ENCODE peak calls at places on chromosomes 4 and X, in four cellular contexts. Z is SK-N-SH, I is right lobe of liver, B is HCT116. S is an unnamed sample.

GRCh38 chrX:13398073-13398823 is 78.4 kb upstream of the ATXN3L start:
- DNase-seq in B (peak; percentile 89), I (peak; percentile 38), Z (no peak), S (peak; percentile 97)

GRCh38 chr4:13920901-13921300 is 293.4 kb upstream of the BOD1L1 start:
- DNase-seq in B (no peak), Z (no peak), I (no peak), S (peak; percentile 100)

GRCh38 chr4:22997358-22998224 is 304.9 kb downstream of the GBA3 start:
- DNase-seq in I (no peak), B (no peak), Z (no peak), S (no peak)

GRCh38 chrX:155251391-155251790 is 12.9 kb downstream of the RAB39B start:
- DNase-seq in B (no peak), Z (no peak), I (no peak), S (no peak)

GRCh38 chr4:40327340-40327739 is 7.8 kb upstream of the CHRNA9 start:
- DNase-seq in I (no peak), Z (no peak), B (no peak), S (no peak)

GRCh38 chrX:3550160-3550765 is 163.2 kb downstream of the PRKX start:
- DNase-seq in Z (no peak), I (no peak), B (no peak), S (no peak)

GRCh38 chr4:176277162-176277904 is 8.3 kb upstream of the ASB5 start:
- DNase-seq in Z (peak; percentile 51), B (peak; percentile 39), I (peak; percentile 55), S (peak; percentile 43)

GRCh38 chr4:112111306-112111705 is 33.9 kb upstream of the FAM241A start:
- DNase-seq in I (no peak), B (no peak), Z (no peak), S (no peak)

GRCh38 chr4:89298160-89298559 is 9.4 kb downstream of the GPRIN3 start:
- DNase-seq in Z (no peak), B (no peak), I (no peak), S (no peak)

GRCh38 chr4:10089346-10089745 is 27.3 kb downstream of the WDR1 start:
- DNase-seq in B (no peak), I (peak; percentile 35), Z (no peak), S (no peak)

GRCh38 chr4:87032884-87033533 is 98.2 kb downstream of the AFF1 start:
- DNase-seq in B (no peak), I (no peak), Z (no peak), S (peak; percentile 42)

GRCh38 chr4:165204462-165204830 is 2.9 kb upstream of the KLHL2 start:
- DNase-seq in I (no peak), Z (no peak), B (no peak), S (peak; percentile 11)

GRCh38 chrX:4710618-4711433 is 997.4 kb upstream of the PRKX start:
- DNase-seq in Z (no peak), I (no peak), B (no peak), S (no peak)

GRCh38 chr4:57501715-57502114 is 391.5 kb upstream of the IGFBP7 start:
- DNase-seq in B (no peak), I (no peak), Z (no peak), S (no peak)

GRCh38 chr4:5969777-5970176 is 48.5 kb downstream of the C4orf50 start:
- DNase-seq in I (no peak), Z (no peak), B (no peak), S (no peak)

GRCh38 chr4:125353131-125353530 is 38.4 kb downstream of the FAT4 start:
- DNase-seq in B (no peak), I (no peak), Z (no peak), S (no peak)

GRCh38 chr4:101000496-101000895 is 346.8 kb downstream of the PPP3CA start:
- DNase-seq in I (no peak), Z (no peak), B (no peak), S (no peak)

GRCh38 chrX:56969559-56969958 is 25.8 kb downstream of the SPIN3 start:
- DNase-seq in I (no peak), B (no peak), Z (no peak), S (no peak)

GRCh38 chr4:113979157-113979972 is at the start of gene ARSJ:
- DNase-seq in I (peak; percentile 70), Z (peak; percentile 76), B (peak; percentile 32), S (peak; percentile 65)

GRCh38 chr4:142480244-142480643 is 365.9 kb downstream of the INPP4B start:
- DNase-seq in I (no peak), Z (no peak), B (no peak), S (no peak)

GRCh38 chr4:80215449-80216052 is 18.2 kb downstream of the PRDM8 start:
- DNase-seq in Z (no peak), I (no peak), B (no peak), S (no peak)

GRCh38 chr4:77473509-77473908 is 132.1 kb upstream of the CXCL13 start:
- DNase-seq in Z (peak; percentile 15), I (no peak), B (peak; percentile 39), S (no peak)

GRCh38 chr4:81796790-81797528 is 325.3 kb upstream of the RASGEF1B start:
- DNase-seq in B (no peak), I (no peak), Z (no peak), S (no peak)

GRCh38 chrX:154044045-154044444 is 24.3 kb upstream of the IRAK1 start:
- DNase-seq in Z (no peak), B (no peak), I (no peak), S (no peak)

GRCh38 chrX:270848-271367 is 10.3 kb upstream of the PLCXD1 start:
- DNase-seq in I (no peak), B (no peak), Z (no peak), S (no peak)

GRCh38 chrX:93585661-93586060 is 87.7 kb downstream of the NAP1L3 start:
- DNase-seq in I (no peak), Z (no peak), B (no peak), S (no peak)

GRCh38 chrX:93580634-93581033 is 92.7 kb downstream of the NAP1L3 start:
- DNase-seq in B (no peak), I (no peak), Z (no peak), S (no peak)
- H3K27ac ChIP-seq in B (no peak overlapping the region), I (no peak overlapping the region), Z (no peak overlapping the region), S (no peak overlapping the region)

GRCh38 chr4:184814686-184815045 is 11.1 kb downstream of the ACSL1 start:
- DNase-seq in B (no peak), I (no peak), Z (no peak), S (no peak)
- H3K4me3 ChIP-seq in B (peak overlapping the region; percentile 9), I (peak overlapping the region; percentile 3), Z (peak overlapping the region; percentile 39), S (no peak overlapping the region)

DNA sequence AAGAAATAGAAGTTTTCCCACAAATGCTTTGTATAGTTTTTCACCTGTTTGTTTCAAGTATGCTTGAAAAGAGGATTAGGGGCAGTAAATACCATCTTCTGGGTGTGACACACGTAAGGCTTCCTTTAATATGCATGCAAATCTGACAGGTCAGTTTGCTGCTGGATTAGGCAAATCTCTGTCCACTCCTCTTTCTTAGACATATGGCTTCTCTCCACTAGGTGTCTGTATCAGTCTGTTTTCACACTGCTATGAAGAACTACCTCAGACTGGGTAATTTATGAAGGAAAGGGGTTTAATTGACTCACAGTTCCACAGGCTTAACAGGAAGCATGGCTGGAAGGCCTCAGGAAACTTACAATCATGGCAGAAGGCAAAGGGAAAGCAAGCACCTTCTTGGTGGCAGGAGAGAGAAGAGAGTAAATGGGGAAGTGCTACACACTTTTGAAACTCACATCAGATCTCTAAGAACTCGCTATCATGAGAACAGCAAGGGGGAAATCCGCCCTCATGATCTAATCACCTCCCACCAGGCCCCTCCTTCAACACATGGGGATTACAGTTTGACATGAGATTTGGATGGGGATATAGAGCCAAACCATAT is 66.9 kb downstream of the TAB3 start:
- DNase-seq in B (no peak), I (no peak), Z (no peak), S (no peak)
- TF ChIP-seq CTCF in B (no peak), I (peak; percentile 30), Z (no peak), S (peak; percentile 7)

GRCh38 chr4:102322736-102323135 is 22.5 kb downstream of the SLC39A8 start:
- DNase-seq in Z (no peak), B (no peak), I (no peak), S (no peak)
- H3K27ac ChIP-seq in Z (no peak overlapping the region), B (no peak overlapping the region), I (no peak overlapping the region), S (no peak overlapping the region)

GRCh38 chrX:124346877-124347241 is 496 bp downstream of the SH2D1A start:
- DNase-seq in Z (no peak), B (no peak), I (no peak), S (no peak)

GRCh38 chrX:124347242-124347641 is 879 bp downstream of the SH2D1A start:
- DNase-seq in B (no peak), I (no peak), Z (no peak), S (no peak)

GRCh38 chrX:124346064-124346876 is at the start of gene SH2D1A:
- DNase-seq in B (no peak), I (no peak), Z (no peak), S (no peak)

GRCh38 chrX:124349054-124349453 is 2.7 kb downstream of the SH2D1A start:
- DNase-seq in B (no peak), I (no peak), Z (no peak), S (no peak)

DNA sequence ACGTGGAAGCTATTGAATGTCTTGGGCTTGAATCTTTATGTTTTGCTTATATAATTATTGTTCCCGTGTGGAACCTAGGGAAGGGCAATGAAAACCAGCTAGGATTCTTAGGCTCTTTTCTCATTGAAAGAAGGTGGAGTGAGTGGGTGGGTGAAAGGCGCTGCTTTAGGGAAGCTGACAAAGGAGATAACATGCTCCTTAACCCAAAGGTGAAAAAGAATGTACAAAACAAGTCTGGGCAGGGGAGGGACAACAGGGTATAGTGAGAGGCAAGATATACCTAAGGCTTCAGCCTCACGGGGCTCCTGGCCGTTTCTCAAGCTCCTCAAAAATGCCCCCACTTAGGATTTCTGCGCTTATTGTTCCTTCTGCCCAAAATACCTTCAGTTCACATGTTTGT is 1.8 kb downstream of the SH2D1A start:
- DNase-seq in B (no peak), Z (no peak), I (no peak), S (no peak)
- H3K4me3 ChIP-seq in B (no peak overlapping the region), Z (no peak overlapping the region), I (no peak overlapping the region), S (no peak overlapping the region)